ENCODE peak calls at places on chromosome 2, in nine cellular contexts. A is IMR-90, M is esophagus squamous epithelium, C is erythroblast, N is A549, Y is tibial nerve, W is adrenal gland, Q is Peyer's patch, I is NB4. Z is an unnamed sample.

GRCh38 chr2:114119846-114120348 is 230.0 kb downstream of the ACTR3 start:
- DNase-seq in A (peak; percentile 6), M (no peak), C (no peak), N (no peak), Y (no peak), W (peak; percentile 32), Q (no peak), I (no peak), Z (no peak)

GRCh38 chr2:199458017-199458805 is 472 bp upstream of the SATB2 start:
- DNase-seq in A (no peak), M (no peak), C (peak; percentile 48), N (peak; percentile 71), Y (no peak), W (peak; percentile 40), Q (no peak), I (peak; percentile 88), Z (peak; percentile 84)

GRCh38 chr2:102186676-102187190 is at the start of gene IL1RL2:
- DNase-seq in A (no peak), M (no peak), C (no peak), N (no peak), Y (no peak), W (peak; percentile 22), Q (no peak), I (no peak), Z (no peak)

GRCh38 chr2:96540136-96540535 is 3.6 kb downstream of the ARID5A start:
- DNase-seq in A (peak; percentile 59), M (no peak), C (no peak), N (no peak), Y (no peak), W (no peak), Q (peak; percentile 43), I (no peak), Z (no peak)

GRCh38 chr2:192016265-192016664 is 169.4 kb upstream of the CAVIN2 start:
- DNase-seq in A (peak; percentile 85), M (no peak), C (no peak), N (no peak), Y (no peak), W (no peak), Q (no peak), I (no peak), Z (no peak)

GRCh38 chr2:73232471-73233153 is 427 bp downstream of the PRADC1 start:
- DNase-seq in A (no peak), M (no peak), C (peak; percentile 61), N (peak; percentile 34), Y (no peak), W (peak; percentile 35), Q (peak; percentile 66), I (peak; percentile 55), Z (no peak)

GRCh38 chr2:225779829-225780228 is 380.3 kb downstream of the NYAP2 start:
- DNase-seq in A (no peak), M (no peak), C (no peak), N (no peak), Y (no peak), W (no peak), Q (no peak), I (no peak), Z (no peak)

GRCh38 chr2:159755788-159756187 is 42.2 kb downstream of the CD302 start:
- DNase-seq in A (peak; percentile 47), M (no peak), C (peak; percentile 8), N (peak; percentile 51), Y (no peak), W (no peak), Q (no peak), I (peak; percentile 30), Z (no peak)

GRCh38 chr2:240214790-240215675 is 74.6 kb upstream of the OTOS start:
- DNase-seq in A (no peak), M (no peak), C (no peak), N (no peak), Y (no peak), W (peak; percentile 10), Q (peak; percentile 37), I (no peak), Z (peak; percentile 69)

GRCh38 chr2:10504370-10504993 is 56.4 kb upstream of the ODC1 start:
- DNase-seq in A (no peak), M (no peak), C (no peak), N (no peak), Y (no peak), W (no peak), Q (peak; percentile 25), I (no peak), Z (peak; percentile 64)

GRCh38 chr2:10507106-10507505 is 59.0 kb upstream of the ODC1 start:
- DNase-seq in A (no peak), M (no peak), C (no peak), N (no peak), Y (no peak), W (no peak), Q (peak; percentile 25), I (no peak), Z (peak; percentile 53)

GRCh38 chr2:10504994-10505820 is 57.1 kb upstream of the ODC1 start:
- DNase-seq in A (no peak), M (no peak), C (no peak), N (no peak), Y (no peak), W (no peak), Q (peak; percentile 41), I (no peak), Z (peak; percentile 62)

GRCh38 chr2:10513201-10513600 is 65.1 kb upstream of the ODC1 start:
- DNase-seq in A (no peak), M (no peak), C (no peak), N (no peak), Y (no peak), W (no peak), Q (peak; percentile 10), I (no peak), Z (peak; percentile 17)

GRCh38 chr2:10508038-10508437 is 59.9 kb upstream of the ODC1 start:
- DNase-seq in A (no peak), M (no peak), C (no peak), N (no peak), Y (no peak), W (no peak), Q (no peak), I (no peak), Z (no peak)
- TF ChIP-seq POLR2A in A (no peak), M (no peak), C (no peak), N (no peak), Y (no peak), W (no peak), Q (no peak), I (no peak), Z (no peak)

GRCh38 chr2:238240761-238241711 is 1.2 kb upstream of the HES6 start:
- DNase-seq in A (no peak), M (no peak), C (peak; percentile 55), N (no peak), Y (no peak), W (peak; percentile 58), Q (peak; percentile 70), I (peak; percentile 76), Z (peak; percentile 88)
- TF ChIP-seq POLR2A in A (no peak), M (no peak), C (no peak), N (no peak), Y (no peak), W (no peak), Q (no peak), I (no peak), Z (no peak)

DNA sequence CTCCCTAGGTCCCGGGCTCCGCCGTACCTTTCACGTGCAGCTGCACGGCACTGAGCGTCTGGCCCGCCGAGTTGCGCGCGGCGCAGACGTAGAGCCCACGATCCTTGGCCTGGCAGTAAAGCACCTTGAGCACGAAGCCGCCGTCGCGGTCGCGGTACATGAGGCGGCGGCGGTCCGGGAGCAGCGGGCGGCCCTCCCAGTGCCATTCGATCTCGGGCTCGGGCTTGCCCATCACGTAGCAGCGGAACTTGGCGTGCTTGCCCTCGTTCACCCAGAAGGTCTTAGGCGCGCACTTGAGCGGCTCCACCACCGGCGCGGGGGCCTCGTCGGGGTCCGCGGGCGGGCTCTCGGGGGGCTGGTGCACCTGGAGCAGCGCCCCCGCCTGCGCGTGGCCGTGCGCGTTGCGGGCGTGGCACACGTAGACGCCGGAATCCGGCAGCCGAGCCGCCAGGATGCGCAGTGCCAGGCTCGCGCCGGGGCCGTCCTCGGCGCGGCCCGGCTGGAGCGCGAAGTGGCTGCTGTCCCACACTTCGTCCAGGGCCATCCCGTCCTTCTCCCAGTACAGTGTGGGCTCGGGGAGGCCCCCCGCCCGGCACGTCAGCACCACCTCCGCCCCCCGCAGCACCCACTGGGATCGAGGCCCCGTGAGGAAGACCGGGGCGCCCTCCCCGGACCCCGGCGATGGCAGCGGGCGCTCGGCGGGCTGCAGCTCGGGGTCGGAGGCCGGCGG is 980 bp downstream of the OBSL1 start:
- DNase-seq in A (peak; percentile 19), M (no peak), C (peak; percentile 43), N (peak; percentile 40), Y (no peak), W (peak; percentile 50), Q (no peak), I (peak; percentile 48), Z (no peak)
- TF ChIP-seq POLR2A in A (no peak), M (no peak), C (no peak), N (peak; percentile 86), Y (no peak), W (peak; percentile 7), Q (no peak), I (no peak), Z (no peak)

DNA sequence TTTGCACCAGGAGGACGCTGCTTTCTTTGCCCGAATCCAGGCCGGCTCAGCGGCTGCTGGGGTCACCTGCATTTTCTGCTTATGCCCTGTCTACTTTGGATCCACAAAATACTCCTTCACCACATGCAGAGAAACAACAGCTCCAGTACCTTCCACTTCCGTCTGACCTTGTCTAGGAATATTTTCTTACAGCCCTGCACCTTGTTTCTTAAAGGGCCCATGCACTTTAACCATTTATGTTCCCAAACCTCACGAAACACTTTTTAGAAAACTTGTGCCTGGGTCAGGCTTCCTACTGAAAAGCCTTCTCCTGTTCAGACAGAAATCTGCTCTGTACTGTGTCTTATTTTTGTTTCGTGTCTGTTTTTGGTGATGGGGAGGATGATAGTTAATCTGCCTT is 129.4 kb upstream of the NCK2 start:
- DNase-seq in A (no peak), M (no peak), C (no peak), N (no peak), Y (no peak), W (no peak), Q (no peak), I (no peak), Z (no peak)
- TF ChIP-seq POLR2A in A (no peak), M (no peak), C (no peak), N (no peak), Y (no peak), W (no peak), Q (no peak), I (no peak), Z (no peak)

Z was measured in spleen.